ENCODE peak calls at places on chromosomes 16 and 17, in eight cellular contexts. P is stomach, Y is aorta, Q is choroid plexus epithelial cell, C is NB4, R is astrocyte, H is astrocyte of the spinal cord, B is fibroblast of mammary gland. L is an unnamed sample.

GRCh38 chr16:56538331-56538730 is 18.5 kb upstream of the BBS2 start:
- DNase-seq in B (no peak), H (no peak), Q (no peak), R (no peak), Y (no peak), C (no peak), P (no peak), L (no peak)

GRCh38 chr16:30382398-30383015 is at the start of gene SEPTIN1:
- DNase-seq in Y (no peak), P (no peak), R (no peak), Q (no peak), B (no peak), H (no peak), C (no peak), L (no peak)

GRCh38 chr17:32275060-32276042 is 9.7 kb downstream of the RHBDL3 start:
- DNase-seq in H (peak), Q (peak), B (peak), P (no peak), C (peak), R (peak), Y (peak), L (peak)

GRCh38 chr16:81264386-81264785 is 25.9 kb downstream of the BCO1 start:
- DNase-seq in R (no peak), Y (no peak), C (no peak), B (no peak), H (no peak), P (no peak), Q (no peak), L (no peak)

GRCh38 chr16:4270595-4270994 is 2.2 kb downstream of the TFAP4 start:
- DNase-seq in R (no peak), Y (no peak), B (no peak), Q (no peak), H (no peak), C (no peak), P (no peak), L (no peak)

GRCh38 chr17:62600805-62601204 is 26.7 kb upstream of the MRC2 start:
- DNase-seq in C (no peak), B (no peak), Q (no peak), P (no peak), H (no peak), R (no peak), Y (no peak), L (no peak)

GRCh38 chr16:75053791-75054555 is 55.1 kb downstream of the ZNRF1 start:
- DNase-seq in C (peak), R (no peak), B (no peak), H (no peak), Y (peak), P (peak), Q (no peak), L (no peak)

GRCh38 chr17:2084129-2084765 is 29.3 kb downstream of the HIC1 start:
- DNase-seq in Y (no peak), P (no peak), B (peak), R (peak), C (no peak), H (peak), Q (peak), L (no peak)

GRCh38 chr17:42387221-42387657 is 1.0 kb downstream of the STAT3 start:
- DNase-seq in B (peak), Q (peak), Y (no peak), C (peak), H (peak), P (no peak), R (peak), L (peak)

GRCh38 chr17:17495448-17496188 is 577 bp downstream of the RASD1 start:
- DNase-seq in H (peak), Q (peak), B (peak), Y (no peak), R (peak), C (no peak), P (no peak), L (no peak)

GRCh38 chr16:69179255-69180010 is 7.5 kb upstream of the SNTB2 start:
- DNase-seq in B (peak), R (peak), Q (peak), P (peak), H (peak), C (peak), Y (peak), L (peak)

GRCh38 chr16:88451586-88452484 is 1.2 kb upstream of the ZFPM1 start:
- DNase-seq in C (peak), R (no peak), Y (peak), Q (no peak), H (no peak), B (no peak), P (no peak), L (no peak)

DNA sequence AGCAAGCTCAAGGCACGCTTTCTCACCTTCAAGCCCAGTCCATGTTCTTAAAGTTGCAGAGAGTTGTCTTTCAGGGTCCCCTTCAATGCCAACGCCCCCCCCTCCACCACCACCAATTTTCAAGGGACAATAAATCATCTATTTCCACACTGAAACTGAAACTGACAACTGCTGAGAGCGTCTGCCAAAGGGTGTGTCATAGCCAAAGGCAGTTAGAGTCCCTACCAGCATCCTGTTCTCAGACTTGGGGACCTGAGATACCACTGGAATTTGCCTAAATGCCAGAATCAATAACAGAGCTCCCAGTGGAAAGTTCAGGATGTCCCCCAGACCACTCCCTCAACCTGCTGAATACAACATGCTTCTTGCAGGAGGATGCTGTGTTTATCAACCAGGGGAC is 133.2 kb upstream of the SOX9 start:
- DNase-seq in C (no peak), Q (no peak), B (peak), P (no peak), Y (no peak), H (peak), R (peak), L (no peak)
- H3K4me3 ChIP-seq in C (no peak), Q (no peak), B (no peak), P (no peak), Y (no peak), H (no peak), R (no peak), L (no peak)

GRCh38 chr17:68195667-68196393 is 52.0 kb upstream of the AMZ2 start:
- DNase-seq in B (no peak), Q (no peak), H (no peak), Y (no peak), P (no peak), R (no peak), C (no peak), L (no peak)
- H3K4me3 ChIP-seq in B (no peak), Q (no peak), H (no peak), Y (no peak), P (peak), R (no peak), C (no peak), L (peak)

GRCh38 chr17:50169121-50169764 is 3.4 kb downstream of the SGCA start:
- DNase-seq in R (no peak), P (no peak), C (peak), B (peak), H (peak), Q (peak), Y (peak), L (peak)
- H3K4me3 ChIP-seq in R (no peak), P (no peak), C (no peak), B (no peak), H (no peak), Q (no peak), Y (no peak), L (no peak)

GRCh38 chr16:78608305-78608776 is 508.9 kb downstream of the WWOX start:
- DNase-seq in B (no peak), H (no peak), Q (no peak), R (no peak), Y (no peak), P (no peak), C (no peak), L (peak)
- H3K4me3 ChIP-seq in B (no peak), H (no peak), Q (no peak), R (no peak), Y (no peak), P (no peak), C (no peak), L (no peak)

GRCh38 chr16:85054948-85055502 is 27.4 kb downstream of the KIAA0513 start:
- DNase-seq in B (no peak), R (no peak), Q (no peak), Y (no peak), H (peak), P (no peak), C (no peak), L (no peak)
- H3K4me3 ChIP-seq in B (peak), R (peak), Q (peak), Y (no peak), H (peak), P (peak), C (peak), L (no peak)

GRCh38 chr17:81148571-81148970 is 16.7 kb upstream of the PVALEF start:
- DNase-seq in C (no peak), Q (no peak), P (no peak), R (no peak), B (no peak), Y (no peak), H (no peak), L (no peak)

GRCh38 chr17:81152288-81152848 is 12.9 kb upstream of the PVALEF start:
- DNase-seq in R (no peak), P (no peak), C (peak), B (no peak), Q (no peak), H (no peak), Y (no peak), L (no peak)

GRCh38 chr17:81148986-81149533 is 16.2 kb upstream of the PVALEF start:
- DNase-seq in Q (no peak), Y (no peak), C (peak), P (no peak), R (no peak), H (no peak), B (no peak), L (no peak)

GRCh38 chr17:81151039-81151677 is 14.1 kb upstream of the PVALEF start:
- DNase-seq in C (no peak), H (no peak), B (no peak), Y (no peak), Q (no peak), R (no peak), P (no peak), L (no peak)

DNA sequence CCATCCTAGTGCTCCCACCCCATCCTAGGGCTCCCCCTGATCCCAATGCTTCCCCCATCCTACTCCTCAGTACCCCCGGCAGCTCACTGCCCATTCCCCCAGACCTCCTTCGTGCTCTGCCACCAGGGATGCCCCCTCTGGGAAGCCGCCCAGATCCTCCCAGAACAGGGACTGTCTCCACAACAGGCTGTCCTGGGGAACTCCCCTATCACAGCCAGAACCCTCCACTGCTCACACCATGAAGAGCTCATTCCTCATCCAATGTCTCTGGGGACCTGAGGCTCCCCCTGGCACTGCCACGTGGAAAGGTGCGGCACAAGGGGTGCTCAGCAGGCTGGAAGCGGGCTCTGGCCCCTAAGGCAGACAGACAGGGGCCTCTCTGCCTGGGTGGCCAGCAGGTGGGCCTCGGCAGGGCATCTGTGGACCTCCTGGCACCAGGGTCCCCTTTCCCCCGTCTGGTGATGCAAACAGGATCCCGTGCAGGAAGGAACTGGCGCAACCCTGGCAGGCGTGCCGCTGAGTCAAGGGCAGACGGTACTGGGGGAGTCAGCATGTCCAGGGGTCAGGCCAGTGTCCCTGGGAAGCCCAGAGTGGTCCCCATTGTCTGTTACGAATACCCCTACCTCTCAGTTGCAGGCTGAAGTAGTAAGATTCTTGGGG is 14.8 kb upstream of the PVALEF start:
- DNase-seq in H (no peak), B (no peak), Y (peak), C (peak), P (no peak), R (no peak), Q (no peak), L (no peak)
- H3K4me3 ChIP-seq in H (no peak), B (no peak), Y (no peak), C (no peak), P (no peak), R (no peak), Q (no peak), L (no peak)

L was measured in cardiac muscle cell.